ENCODE peak calls at places on chromosomes 7 and 10, in six cellular contexts. F is Calu3, E is AML-193, V is HEK293T, P is substantia nigra, W is aorta. N is an unnamed sample.

GRCh38 chr7:35399840-35400239 is 145.9 kb upstream of the TBX20 start:
- DNase-seq in F (no peak), E (no peak), V (no peak), P (no peak), W (no peak), N (no peak)

GRCh38 chr10:118626953-118627352 is 31.5 kb upstream of the PRLHR start:
- DNase-seq in F (no peak), E (no peak), V (peak; percentile 48), P (no peak), W (no peak), N (no peak)

GRCh38 chr10:22505923-22506685 is 160.8 kb downstream of the SPAG6 start:
- DNase-seq in F (no peak), E (no peak), V (no peak), P (no peak), W (no peak), N (peak; percentile 79)

GRCh38 chr10:15742831-15743230 is 23.1 kb upstream of the ITGA8 start:
- DNase-seq in F (no peak), E (no peak), V (no peak), P (no peak), W (no peak), N (no peak)

GRCh38 chr7:133724694-133725093 is 402.4 kb upstream of the LRGUK start:
- DNase-seq in F (no peak), E (no peak), V (no peak), P (no peak), W (no peak), N (no peak)

GRCh38 chr7:91267558-91267955 is 3.3 kb downstream of the FZD1 start:
- DNase-seq in F (no peak), E (no peak), V (no peak), P (no peak), W (peak; percentile 49), N (no peak)

GRCh38 chr7:16978358-16979244 is 96.8 kb upstream of the AGR3 start:
- DNase-seq in F (no peak), E (no peak), V (no peak), P (no peak), W (no peak), N (no peak)

GRCh38 chr10:49552277-49552676 is 13.4 kb upstream of the ERCC6 start:
- DNase-seq in F (no peak), E (no peak), V (no peak), P (no peak), W (no peak), N (no peak)

GRCh38 chr7:94580601-94581000 is 71.0 kb downstream of the CASD1 start:
- DNase-seq in F (peak; percentile 37), E (no peak), V (no peak), P (no peak), W (no peak), N (no peak)

GRCh38 chr7:35549781-35550180 is 145.2 kb downstream of the HERPUD2 start:
- DNase-seq in F (no peak), E (no peak), V (no peak), P (no peak), W (no peak), N (no peak)

GRCh38 chr10:95513008-95513589 is 48.1 kb downstream of the SORBS1 start:
- DNase-seq in F (no peak), E (no peak), V (no peak), P (no peak), W (no peak), N (no peak)

GRCh38 chr7:24477807-24478655 is 95.2 kb upstream of the PALS2 start:
- DNase-seq in F (peak; percentile 45), E (no peak), V (peak; percentile 42), P (no peak), W (peak; percentile 54), N (no peak)

GRCh38 chr7:1541431-1542162 is 11.1 kb downstream of the MAFK start:
- DNase-seq in F (no peak), E (no peak), V (no peak), P (no peak), W (peak; percentile 47), N (no peak)

GRCh38 chr10:124002391-124003069 is 90.9 kb downstream of the CHST15 start:
- DNase-seq in F (no peak), E (no peak), V (no peak), P (no peak), W (no peak), N (no peak)

GRCh38 chr7:76231583-76231982 is 29.9 kb downstream of the SRRM3 start:
- DNase-seq in F (no peak), E (peak; percentile 9), V (no peak), P (no peak), W (no peak), N (no peak)

GRCh38 chr10:15735766-15736165 is 16.0 kb upstream of the ITGA8 start:
- DNase-seq in F (no peak), E (no peak), V (no peak), P (no peak), W (no peak), N (no peak)

GRCh38 chr10:68397005-68397404 is 10.1 kb downstream of the RUFY2 start:
- DNase-seq in F (no peak), E (no peak), V (no peak), P (no peak), W (no peak), N (no peak)

N was measured in activated CD8-positive, alpha-beta T cell treated with anti-CD3 and anti-CD28 coated beads for 36 hours.